ENCODE peak calls at places on chromosomes 11 and 22, in four cellular contexts. One of them, this sample, is unnamed.

GRCh38 chr22:36386351-36386899 is 1.3 kb downstream of the MYH9 start:
- DNase-seq in choroid plexus epithelial cell: no peak
- DNase-seq in astrocyte of the spinal cord: no peak
- DNase-seq in PC-9: no peak
- DNase-seq in this sample: peak

GRCh38 chr11:12787847-12788246 is 113.6 kb downstream of the TEAD1 start:
- DNase-seq in choroid plexus epithelial cell: peak
- DNase-seq in astrocyte of the spinal cord: peak
- DNase-seq in PC-9: no peak
- DNase-seq in this sample: peak

GRCh38 chr11:117009905-117010605 is 88.2 kb downstream of the SIK3 start:
- DNase-seq in choroid plexus epithelial cell: no peak
- DNase-seq in astrocyte of the spinal cord: no peak
- DNase-seq in PC-9: no peak
- DNase-seq in this sample: no peak

GRCh38 chr11:69301033-69301490 is 7.1 kb downstream of the MYEOV start:
- DNase-seq in choroid plexus epithelial cell: no peak
- DNase-seq in astrocyte of the spinal cord: no peak
- DNase-seq in PC-9: peak
- DNase-seq in this sample: no peak

GRCh38 chr22:48756146-48757111 is 1071.2 kb downstream of the BRD1 start:
- DNase-seq in choroid plexus epithelial cell: no peak
- DNase-seq in astrocyte of the spinal cord: no peak
- DNase-seq in PC-9: no peak
- DNase-seq in this sample: no peak

GRCh38 chr11:132821027-132821426 is 711.3 kb downstream of the OPCML start:
- DNase-seq in choroid plexus epithelial cell: peak
- DNase-seq in astrocyte of the spinal cord: no peak
- DNase-seq in PC-9: no peak
- DNase-seq in this sample: no peak

GRCh38 chr11:75652936-75653335 is 15.9 kb downstream of the MAP6 start:
- DNase-seq in choroid plexus epithelial cell: no peak
- DNase-seq in astrocyte of the spinal cord: no peak
- DNase-seq in PC-9: no peak
- DNase-seq in this sample: peak

GRCh38 chr11:58731819-58732218 is at the start of gene GLYAT:
- DNase-seq in choroid plexus epithelial cell: no peak
- DNase-seq in astrocyte of the spinal cord: no peak
- DNase-seq in PC-9: no peak
- DNase-seq in this sample: no peak

GRCh38 chr11:73334244-73335203 is 26.4 kb downstream of the ARHGEF17 start:
- DNase-seq in choroid plexus epithelial cell: peak
- DNase-seq in astrocyte of the spinal cord: peak
- DNase-seq in PC-9: peak
- DNase-seq in this sample: peak

GRCh38 chr11:119028346-119029068 is 2.2 kb downstream of the SLC37A4 start:
- DNase-seq in choroid plexus epithelial cell: no peak
- DNase-seq in astrocyte of the spinal cord: no peak
- DNase-seq in PC-9: peak
- DNase-seq in this sample: no peak

GRCh38 chr22:21450320-21450831 is 16.8 kb upstream of the TMEM191C start:
- DNase-seq in choroid plexus epithelial cell: no peak
- DNase-seq in astrocyte of the spinal cord: no peak
- DNase-seq in PC-9: no peak
- DNase-seq in this sample: no peak

GRCh38 chr11:71343828-71344400 is 91.5 kb upstream of the SHANK2 start:
- DNase-seq in choroid plexus epithelial cell: no peak
- DNase-seq in astrocyte of the spinal cord: no peak
- DNase-seq in PC-9: no peak
- DNase-seq in this sample: no peak

GRCh38 chr11:113773092-113773415 is 438 bp downstream of the ZW10 start:
- DNase-seq in choroid plexus epithelial cell: peak
- DNase-seq in astrocyte of the spinal cord: no peak
- DNase-seq in PC-9: no peak
- DNase-seq in this sample: peak

GRCh38 chr22:37018815-37019308 is 385 bp downstream of the TST start:
- DNase-seq in choroid plexus epithelial cell: peak
- DNase-seq in astrocyte of the spinal cord: peak
- DNase-seq in PC-9: no peak
- DNase-seq in this sample: peak

GRCh38 chr11:109490953-109491733 is 69.2 kb downstream of the C11orf87 start:
- DNase-seq in choroid plexus epithelial cell: peak
- DNase-seq in astrocyte of the spinal cord: no peak
- DNase-seq in PC-9: no peak
- DNase-seq in this sample: peak

GRCh38 chr11:119356349-119357031 is 10.0 kb upstream of the MFRP start:
- DNase-seq in choroid plexus epithelial cell: peak
- DNase-seq in astrocyte of the spinal cord: peak
- DNase-seq in PC-9: peak
- DNase-seq in this sample: peak

GRCh38 chr22:46649176-46650077 is 29.2 kb downstream of the GRAMD4 start:
- DNase-seq in choroid plexus epithelial cell: peak
- DNase-seq in astrocyte of the spinal cord: peak
- DNase-seq in PC-9: no peak
- DNase-seq in this sample: no peak

GRCh38 chr11:63273685-63274084 is 30.3 kb upstream of the SLC22A25 start:
- DNase-seq in choroid plexus epithelial cell: no peak
- DNase-seq in astrocyte of the spinal cord: no peak
- DNase-seq in PC-9: no peak
- DNase-seq in this sample: no peak

GRCh38 chr22:40055143-40055926 is 60.6 kb downstream of the FAM83F start:
- DNase-seq in choroid plexus epithelial cell: no peak
- DNase-seq in astrocyte of the spinal cord: no peak
- DNase-seq in PC-9: peak
- DNase-seq in this sample: no peak

GRCh38 chr11:57675176-57675941 is 7.4 kb downstream of the ZDHHC5 start:
- DNase-seq in choroid plexus epithelial cell: no peak
- DNase-seq in astrocyte of the spinal cord: no peak
- DNase-seq in PC-9: peak
- DNase-seq in this sample: no peak

GRCh38 chr11:70031631-70032469 is 46.3 kb upstream of the ANO1 start:
- DNase-seq in choroid plexus epithelial cell: no peak
- DNase-seq in astrocyte of the spinal cord: no peak
- DNase-seq in PC-9: no peak
- DNase-seq in this sample: no peak

GRCh38 chr22:24434472-24435322 is 7.3 kb downstream of the ADORA2A start:
- DNase-seq in choroid plexus epithelial cell: peak
- DNase-seq in astrocyte of the spinal cord: no peak
- DNase-seq in PC-9: no peak
- DNase-seq in this sample: peak

GRCh38 chr22:43186272-43187170 is at the start of gene TTLL12:
- DNase-seq in choroid plexus epithelial cell: peak
- DNase-seq in astrocyte of the spinal cord: peak
- DNase-seq in PC-9: no peak
- DNase-seq in this sample: peak

GRCh38 chr22:36323182-36323854 is 64.4 kb downstream of the MYH9 start:
- DNase-seq in choroid plexus epithelial cell: peak
- DNase-seq in astrocyte of the spinal cord: peak
- DNase-seq in PC-9: no peak
- DNase-seq in this sample: peak

GRCh38 chr22:27381960-27382742 is 419.4 kb downstream of the MN1 start:
- DNase-seq in choroid plexus epithelial cell: no peak
- DNase-seq in astrocyte of the spinal cord: no peak
- DNase-seq in PC-9: no peak
- DNase-seq in this sample: no peak
- TF ChIP-seq CTCF in choroid plexus epithelial cell: no peak
- TF ChIP-seq CTCF in astrocyte of the spinal cord: no peak
- TF ChIP-seq CTCF in PC-9: no peak
- TF ChIP-seq CTCF in this sample: no peak

GRCh38 chr22:31248138-31248745 is 36.1 kb downstream of the LIMK2 start:
- DNase-seq in choroid plexus epithelial cell: peak
- DNase-seq in astrocyte of the spinal cord: peak
- DNase-seq in PC-9: peak
- DNase-seq in this sample: peak
- H3K4me3 ChIP-seq in choroid plexus epithelial cell: peak
- H3K4me3 ChIP-seq in astrocyte of the spinal cord: peak
- H3K4me3 ChIP-seq in PC-9: peak
- H3K4me3 ChIP-seq in this sample: peak

GRCh38 chr11:65743928-65744698 is 23.5 kb upstream of the RNASEH2C start:
- DNase-seq in choroid plexus epithelial cell: peak
- DNase-seq in astrocyte of the spinal cord: peak
- DNase-seq in PC-9: peak
- DNase-seq in this sample: peak
- TF ChIP-seq CTCF in choroid plexus epithelial cell: peak
- TF ChIP-seq CTCF in astrocyte of the spinal cord: peak
- TF ChIP-seq CTCF in PC-9: peak
- TF ChIP-seq CTCF in this sample: peak

GRCh38 chr22:18032455-18033101 is 8.2 kb upstream of the MICAL3 start:
- DNase-seq in choroid plexus epithelial cell: no peak
- DNase-seq in astrocyte of the spinal cord: peak
- DNase-seq in PC-9: peak
- DNase-seq in this sample: peak
- H3K4me3 ChIP-seq in choroid plexus epithelial cell: no peak
- H3K4me3 ChIP-seq in astrocyte of the spinal cord: no peak
- H3K4me3 ChIP-seq in PC-9: peak
- H3K4me3 ChIP-seq in this sample: no peak

DNA sequence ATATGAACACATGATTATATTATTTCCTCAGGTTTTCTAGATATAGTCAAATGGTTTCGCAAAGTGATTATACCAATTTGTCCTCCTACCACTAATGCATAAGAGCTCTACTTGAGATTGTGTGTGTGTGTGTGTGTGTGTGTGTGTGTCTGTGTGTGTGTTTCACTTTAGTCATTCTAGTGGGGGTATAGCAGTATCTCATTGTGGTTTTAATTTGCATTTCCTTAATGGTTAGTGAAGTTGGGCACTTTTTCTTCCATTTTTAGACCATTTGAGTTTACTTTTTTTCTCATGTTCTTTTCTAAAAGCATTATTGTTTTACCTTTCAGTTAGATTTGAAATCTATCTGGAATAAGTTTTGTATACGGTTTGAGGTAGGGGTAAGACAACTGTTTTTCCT is 12.9 kb downstream of the CAPN5 start:
- DNase-seq in choroid plexus epithelial cell: no peak
- DNase-seq in astrocyte of the spinal cord: no peak
- DNase-seq in PC-9: no peak
- DNase-seq in this sample: no peak
- TF ChIP-seq CTCF in choroid plexus epithelial cell: no peak
- TF ChIP-seq CTCF in astrocyte of the spinal cord: no peak
- TF ChIP-seq CTCF in PC-9: no peak
- TF ChIP-seq CTCF in this sample: no peak

GRCh38 chr22:45235101-45235777 is 5.5 kb downstream of the KIAA0930 start:
- DNase-seq in choroid plexus epithelial cell: no peak
- DNase-seq in astrocyte of the spinal cord: no peak
- DNase-seq in PC-9: no peak
- DNase-seq in this sample: no peak
- H3K4me3 ChIP-seq in choroid plexus epithelial cell: no peak
- H3K4me3 ChIP-seq in astrocyte of the spinal cord: no peak
- H3K4me3 ChIP-seq in PC-9: no peak
- H3K4me3 ChIP-seq in this sample: no peak

DNA sequence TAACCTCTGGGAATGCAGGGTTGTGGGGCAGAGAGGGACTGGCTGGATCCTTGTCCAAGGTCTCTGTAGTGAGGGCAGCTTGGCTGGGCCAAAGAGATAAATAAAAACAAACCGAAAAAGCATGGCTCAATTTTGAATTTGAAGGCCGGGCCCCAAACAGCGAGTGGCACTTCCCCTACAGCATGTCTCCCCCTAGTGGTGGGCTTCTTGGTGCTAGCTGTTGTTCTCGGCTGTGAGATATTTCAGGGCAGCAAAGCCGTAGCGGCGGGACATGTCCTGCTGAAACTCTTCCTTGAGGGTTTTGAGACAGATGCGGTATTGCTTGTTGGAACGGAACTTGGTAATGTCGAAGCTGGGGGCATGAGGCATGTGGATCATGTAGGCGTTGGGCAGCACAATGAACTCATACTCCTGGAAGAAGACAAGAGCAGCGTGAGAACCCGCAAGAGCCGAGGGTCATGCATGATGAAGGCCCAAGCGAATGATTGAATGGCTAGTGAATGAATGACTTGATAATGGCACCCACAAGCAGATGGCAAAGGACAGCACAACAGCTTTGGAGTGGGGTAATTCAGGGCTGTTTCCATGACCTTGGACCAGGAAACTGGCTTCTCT is 216.1 kb upstream of the SYN3 start:
- DNase-seq in choroid plexus epithelial cell: peak
- DNase-seq in astrocyte of the spinal cord: no peak
- DNase-seq in PC-9: no peak
- DNase-seq in this sample: peak
- TF ChIP-seq CTCF in choroid plexus epithelial cell: peak
- TF ChIP-seq CTCF in astrocyte of the spinal cord: peak
- TF ChIP-seq CTCF in PC-9: peak
- TF ChIP-seq CTCF in this sample: peak

DNA sequence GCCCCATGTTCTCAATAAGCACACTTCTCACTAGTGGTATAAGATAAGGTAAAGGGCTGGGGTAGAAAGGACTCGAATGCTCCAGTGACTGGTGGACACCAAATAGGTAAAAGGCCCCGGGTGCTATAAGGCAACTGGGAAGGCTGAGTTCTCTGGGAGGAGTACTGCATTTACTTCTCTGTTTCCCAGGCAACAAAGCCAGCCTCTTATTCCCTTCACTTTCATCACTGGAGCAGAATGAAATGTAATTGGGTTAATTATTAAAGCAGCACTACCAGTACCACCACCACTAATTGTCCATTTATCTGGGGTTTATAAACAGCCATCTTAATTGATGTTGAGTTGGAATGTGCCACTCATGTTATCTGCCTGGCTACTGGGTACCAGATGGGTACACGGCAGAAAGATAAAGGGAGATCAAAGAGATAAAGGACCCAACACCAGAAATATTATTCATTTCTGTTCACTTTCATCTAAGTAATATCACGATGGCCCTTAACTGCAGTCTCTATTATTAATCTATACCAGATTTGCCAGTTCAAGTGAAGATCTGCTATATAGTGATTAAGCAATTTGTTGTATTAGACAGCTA is 94.4 kb upstream of the CHRM4 start:
- DNase-seq in choroid plexus epithelial cell: no peak
- DNase-seq in astrocyte of the spinal cord: no peak
- DNase-seq in PC-9: no peak
- DNase-seq in this sample: no peak
- H3K4me3 ChIP-seq in choroid plexus epithelial cell: no peak
- H3K4me3 ChIP-seq in astrocyte of the spinal cord: no peak
- H3K4me3 ChIP-seq in PC-9: no peak
- H3K4me3 ChIP-seq in this sample: no peak

This sample was measured in fibroblast of the aortic adventitia.